ENCODE peak calls at places on chromosome 2, in nine cellular contexts. B, O, Q, Y, D, C, A, L and I are unnamed samples.

GRCh38 chr2:205800804-205801203 is 118.5 kb downstream of the NRP2 start:
- DNase-seq in B (peak; percentile 33), O (no peak), Q (peak; percentile 53), Y (no peak), D (no peak), C (peak; percentile 100), A (no peak), L (no peak), I (peak; percentile 98)

GRCh38 chr2:16962459-16962858 is 296.8 kb upstream of the CYRIA start:
- DNase-seq in B (no peak), O (no peak), Q (no peak), Y (no peak), D (no peak), C (no peak), A (no peak), L (no peak), I (no peak)

GRCh38 chr2:160353166-160353565 is 140.4 kb downstream of the RBMS1 start:
- DNase-seq in B (no peak), O (no peak), Q (no peak), Y (no peak), D (no peak), C (no peak), A (no peak), L (no peak), I (no peak)

GRCh38 chr2:144011553-144011952 is 508.4 kb downstream of the ZEB2 start:
- DNase-seq in B (no peak), O (no peak), Q (no peak), Y (no peak), D (no peak), C (no peak), A (no peak), L (no peak), I (no peak)

GRCh38 chr2:213238753-213239591 is 45.3 kb upstream of the SPAG16 start:
- DNase-seq in B (no peak), O (no peak), Q (no peak), Y (no peak), D (no peak), C (peak; percentile 77), A (peak; percentile 34), L (no peak), I (peak; percentile 72)

GRCh38 chr2:158695287-158695686 is 99.8 kb upstream of the DAPL1 start:
- DNase-seq in B (no peak), O (no peak), Q (no peak), Y (no peak), D (no peak), C (no peak), A (no peak), L (no peak), I (no peak)

GRCh38 chr2:191322838-191323506 is 77.8 kb downstream of the MYO1B start:
- DNase-seq in B (no peak), O (no peak), Q (no peak), Y (no peak), D (no peak), C (no peak), A (no peak), L (no peak), I (no peak)

GRCh38 chr2:12715258-12715865 is 1.4 kb upstream of the TRIB2 start:
- DNase-seq in B (no peak), O (no peak), Q (no peak), Y (no peak), D (peak; percentile 15), C (no peak), A (no peak), L (no peak), I (no peak)

GRCh38 chr2:237207641-237208040 is 122.0 kb downstream of the COPS8 start:
- DNase-seq in B (peak; percentile 44), O (no peak), Q (peak; percentile 63), Y (no peak), D (no peak), C (peak; percentile 91), A (peak; percentile 80), L (no peak), I (no peak)

GRCh38 chr2:17587469-17587868 is 47.0 kb downstream of the VSNL1 start:
- DNase-seq in B (no peak), O (no peak), Q (no peak), Y (peak; percentile 65), D (no peak), C (no peak), A (no peak), L (no peak), I (no peak)

GRCh38 chr2:70959851-70960832 is 18.3 kb upstream of the ANKRD53 start:
- DNase-seq in B (peak; percentile 14), O (peak; percentile 58), Q (peak; percentile 36), Y (peak; percentile 83), D (peak; percentile 72), C (no peak), A (peak; percentile 14), L (no peak), I (no peak)

GRCh38 chr2:74835831-74836674 is 2.1 kb downstream of the HK2 start:
- DNase-seq in B (peak; percentile 34), O (no peak), Q (peak; percentile 46), Y (peak; percentile 65), D (peak; percentile 91), C (peak; percentile 56), A (no peak), L (no peak), I (no peak)

GRCh38 chr2:127614731-127615130 is 31.2 kb upstream of the GPR17 start:
- DNase-seq in B (no peak), O (no peak), Q (no peak), Y (peak; percentile 25), D (no peak), C (no peak), A (no peak), L (no peak), I (no peak)

GRCh38 chr2:215594766-215595165 is 158.9 kb upstream of the FN1 start:
- DNase-seq in B (no peak), O (no peak), Q (no peak), Y (no peak), D (no peak), C (no peak), A (no peak), L (no peak), I (no peak)

GRCh38 chr2:61887684-61888303 is 662 bp downstream of the CCT4 start:
- DNase-seq in B (peak; percentile 49), O (no peak), Q (no peak), Y (no peak), D (peak; percentile 29), C (peak; percentile 50), A (no peak), L (no peak), I (no peak)

GRCh38 chr2:170236639-170237037 is 58.7 kb downstream of the MYO3B start:
- DNase-seq in B (no peak), O (no peak), Q (no peak), Y (no peak), D (no peak), C (no peak), A (no peak), L (no peak), I (no peak)

GRCh38 chr2:19356545-19357382 is 1.7 kb downstream of the OSR1 start:
- DNase-seq in B (no peak), O (no peak), Q (no peak), Y (peak; percentile 68), D (peak; percentile 56), C (peak; percentile 36), A (no peak), L (no peak), I (no peak)
- H3K27ac ChIP-seq in B (no peak overlapping the region), O (no peak overlapping the region), Q (no peak overlapping the region), Y (no peak overlapping the region), D (no peak overlapping the region), C (peak overlapping the region; percentile 72), A (peak overlapping the region; percentile 96), L (peak overlapping the region; percentile 71), I (peak overlapping the region; percentile 47)

GRCh38 chr2:161414015-161414384 is 2.1 kb upstream of the TBR1 start:
- DNase-seq in B (no peak), O (no peak), Q (no peak), Y (no peak), D (no peak), C (no peak), A (no peak), L (no peak), I (no peak)

GRCh38 chr2:161415041-161415440 is 1.1 kb upstream of the TBR1 start:
- DNase-seq in B (peak; percentile 18), O (no peak), Q (no peak), Y (peak; percentile 73), D (peak; percentile 41), C (no peak), A (no peak), L (no peak), I (no peak)

GRCh38 chr2:161414385-161415040 is 1.6 kb upstream of the TBR1 start:
- DNase-seq in B (peak; percentile 37), O (peak; percentile 76), Q (no peak), Y (peak; percentile 89), D (peak; percentile 77), C (peak; percentile 26), A (no peak), L (no peak), I (no peak)

GRCh38 chr2:161409308-161409707 is 6.8 kb upstream of the TBR1 start:
- DNase-seq in B (no peak), O (no peak), Q (no peak), Y (no peak), D (no peak), C (no peak), A (no peak), L (no peak), I (no peak)

DNA sequence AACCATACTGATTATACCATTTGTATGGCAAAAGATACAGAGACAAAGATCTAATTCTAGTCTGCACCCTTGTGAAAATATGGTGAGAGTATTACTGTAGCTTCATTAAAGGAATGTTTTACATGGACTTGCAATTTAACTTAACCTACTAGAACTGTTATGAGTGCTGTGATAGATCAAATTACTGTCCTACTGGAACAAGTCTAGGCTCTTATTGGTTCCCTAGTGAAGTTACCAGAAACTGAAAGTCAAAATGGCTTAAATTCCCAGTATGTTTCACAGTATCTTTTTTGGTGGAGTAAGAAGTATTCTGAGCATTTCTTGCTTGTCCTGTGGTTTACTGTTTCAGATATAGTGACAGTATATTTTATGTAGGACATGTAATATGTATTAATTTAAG is 3.8 kb upstream of the TBR1 start:
- DNase-seq in B (no peak), O (no peak), Q (no peak), Y (no peak), D (no peak), C (peak; percentile 47), A (no peak), L (no peak), I (no peak)
- TF ChIP-seq CTCF in B (no peak), O (no peak), Q (no peak), Y (no peak), D (no peak), C (no peak), A (no peak), L (no peak), I (no peak)

GRCh38 chr2:106193491-106193976 is 567 bp downstream of the UXS1 start:
- DNase-seq in B (peak; percentile 65), O (peak; percentile 92), Q (peak; percentile 67), Y (peak; percentile 77), D (peak; percentile 40), C (no peak), A (no peak), L (no peak), I (no peak)
- H3K27ac ChIP-seq in B (peak overlapping the region; percentile 81), O (peak overlapping the region; percentile 90), Q (peak overlapping the region; percentile 73), Y (peak overlapping the region; percentile 45), D (no peak overlapping the region), C (peak overlapping the region; percentile 57), A (peak overlapping the region; percentile 53), L (peak overlapping the region; percentile 85), I (peak overlapping the region; percentile 49)

DNA sequence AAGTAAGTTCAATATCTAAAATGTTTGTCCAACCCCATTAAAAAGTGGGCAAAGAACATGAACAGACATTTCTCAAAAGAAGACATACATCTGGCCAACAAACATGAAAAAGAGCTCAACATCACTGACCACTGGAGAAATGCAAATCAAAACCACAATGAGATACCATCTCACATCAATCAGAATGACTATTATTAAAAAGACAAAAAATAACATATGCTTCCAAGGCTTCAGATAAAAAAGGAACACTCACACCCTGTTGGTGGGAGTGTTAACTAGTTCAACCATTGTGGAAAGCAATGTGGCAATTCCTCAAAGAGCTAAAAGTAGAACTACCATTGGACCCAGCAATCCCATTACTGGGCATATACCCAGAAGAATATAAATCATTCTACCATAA is 931.1 kb downstream of the LRP1B start:
- DNase-seq in B (no peak), O (no peak), Q (no peak), Y (no peak), D (no peak), C (no peak), A (no peak), L (no peak), I (no peak)
- TF ChIP-seq CTCF in B (no peak), O (no peak), Q (no peak), Y (no peak), D (no peak), C (no peak), A (no peak), L (no peak), I (no peak)